ENCODE peak calls at places on chromosomes 1 and 21, in four cellular contexts. N is lower lobe of right lung, Z is K562, V is uterus. Q is an unnamed sample.
A peak's percentile ranks its signal among the peaks of the same experiment; 100 is the strongest.

GRCh38 chr1:168786476-168787330 is 57.7 kb upstream of the DPT start:
- DNase-seq in Z (no peak), N (no peak), V (no peak), Q (no peak)

GRCh38 chr1:67534627-67535065 is 104.4 kb upstream of the SERBP1 start:
- DNase-seq in Z (no peak), V (no peak), N (peak; percentile 55), Q (no peak)

GRCh38 chr1:237799762-237800474 is 90.8 kb downstream of the ZP4 start:
- DNase-seq in N (no peak), Z (peak; percentile 85), V (no peak), Q (no peak)

GRCh38 chr1:185699874-185700273 is 34.3 kb upstream of the HMCN1 start:
- DNase-seq in V (no peak), N (no peak), Z (no peak), Q (no peak)

GRCh38 chr1:53521900-53522552 is 62.8 kb downstream of the DMRTB1 start:
- DNase-seq in V (no peak), Z (no peak), N (no peak), Q (no peak)

GRCh38 chr1:220886470-220887201 is 7.4 kb downstream of the HLX start:
- DNase-seq in Z (no peak), V (no peak), N (no peak), Q (no peak)

GRCh38 chr1:88509369-88509768 is 174.7 kb upstream of the PKN2 start:
- DNase-seq in V (no peak), Z (no peak), N (no peak), Q (no peak)

GRCh38 chr1:111920221-111921024 is 69.0 kb downstream of the KCND3 start:
- DNase-seq in V (no peak), Z (no peak), N (no peak), Q (no peak)

GRCh38 chr1:174964261-174964984 is 35.3 kb upstream of the CACYBP start:
- DNase-seq in V (no peak), Z (peak; percentile 30), N (no peak), Q (no peak)

DNA sequence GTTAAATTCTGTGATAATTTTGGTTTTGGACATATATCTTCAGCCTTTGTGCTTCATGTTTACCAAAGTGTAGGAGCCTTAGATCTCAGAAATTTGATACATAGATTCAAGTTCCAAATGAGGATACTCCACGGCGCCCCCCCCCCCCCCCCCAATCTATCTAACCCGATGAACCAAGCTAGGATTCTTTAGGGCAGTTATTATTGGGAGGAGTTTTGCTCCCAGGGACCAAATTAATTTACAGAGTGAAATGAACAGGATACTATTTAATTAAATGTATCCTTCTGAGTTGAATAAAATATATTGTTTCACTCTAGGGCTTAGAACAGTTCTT is 3.2 kb downstream of the USP25 start:
- DNase-seq in N (no peak), V (no peak), Z (no peak), Q (no peak)
- H3K4me3 ChIP-seq in N (peak overlapping the region; percentile 74), V (peak overlapping the region; percentile 97), Z (peak overlapping the region; percentile 30), Q (peak overlapping the region; percentile 82)

DNA sequence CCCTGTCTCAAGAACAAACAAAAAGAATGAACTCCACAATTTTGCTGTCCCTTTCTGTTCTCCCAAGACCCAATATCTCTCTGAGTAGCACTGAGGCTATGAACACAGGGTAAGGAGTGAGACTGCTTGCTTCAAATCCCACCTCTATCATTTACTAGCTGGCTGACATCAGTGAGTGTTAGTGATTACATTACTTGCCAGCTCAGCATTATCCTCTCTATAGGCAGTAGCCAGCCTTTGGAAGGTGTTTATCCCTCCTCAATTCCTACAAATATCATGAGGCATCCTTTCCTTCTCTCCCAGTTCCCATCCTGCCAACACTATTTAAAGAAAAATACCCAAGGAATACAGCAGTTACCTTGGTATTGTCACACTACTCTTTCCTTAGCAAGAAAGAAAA is 3.0 kb downstream of the PIK3C2B start:
- DNase-seq in V (no peak), Z (no peak), N (no peak), Q (no peak)
- H3K4me3 ChIP-seq in V (no peak overlapping the region), Z (no peak overlapping the region), N (peak overlapping the region; percentile 98), Q (peak overlapping the region; percentile 62)

GRCh38 chr1:10634428-10635384 is 160.0 kb downstream of the PEX14 start:
- DNase-seq in Z (no peak), N (no peak), V (peak; percentile 61), Q (no peak)

GRCh38 chr1:10637400-10637799 is 159.0 kb downstream of the CASZ1 start:
- DNase-seq in Z (no peak), V (no peak), N (no peak), Q (no peak)

GRCh38 chr1:10634075-10634427 is 159.3 kb downstream of the PEX14 start:
- DNase-seq in N (no peak), V (peak; percentile 19), Z (no peak), Q (no peak)

GRCh38 chr1:10635992-10636391 is 160.5 kb downstream of the CASZ1 start:
- DNase-seq in Z (no peak), V (peak; percentile 28), N (peak; percentile 72), Q (no peak)

GRCh38 chr1:10635385-10635896 is 160.7 kb downstream of the PEX14 start:
- DNase-seq in V (peak; percentile 58), N (peak; percentile 68), Z (no peak), Q (no peak)
- H3K4me3 ChIP-seq in V (no peak overlapping the region), N (peak overlapping the region; percentile 18), Z (no peak overlapping the region), Q (no peak overlapping the region)

GRCh38 chr1:190717055-190717454 is 239.4 kb upstream of the BRINP3 start:
- DNase-seq in V (no peak), N (no peak), Z (no peak), Q (no peak)
- H3K4me3 ChIP-seq in V (no peak overlapping the region), N (no peak overlapping the region), Z (no peak overlapping the region), Q (no peak overlapping the region)

DNA sequence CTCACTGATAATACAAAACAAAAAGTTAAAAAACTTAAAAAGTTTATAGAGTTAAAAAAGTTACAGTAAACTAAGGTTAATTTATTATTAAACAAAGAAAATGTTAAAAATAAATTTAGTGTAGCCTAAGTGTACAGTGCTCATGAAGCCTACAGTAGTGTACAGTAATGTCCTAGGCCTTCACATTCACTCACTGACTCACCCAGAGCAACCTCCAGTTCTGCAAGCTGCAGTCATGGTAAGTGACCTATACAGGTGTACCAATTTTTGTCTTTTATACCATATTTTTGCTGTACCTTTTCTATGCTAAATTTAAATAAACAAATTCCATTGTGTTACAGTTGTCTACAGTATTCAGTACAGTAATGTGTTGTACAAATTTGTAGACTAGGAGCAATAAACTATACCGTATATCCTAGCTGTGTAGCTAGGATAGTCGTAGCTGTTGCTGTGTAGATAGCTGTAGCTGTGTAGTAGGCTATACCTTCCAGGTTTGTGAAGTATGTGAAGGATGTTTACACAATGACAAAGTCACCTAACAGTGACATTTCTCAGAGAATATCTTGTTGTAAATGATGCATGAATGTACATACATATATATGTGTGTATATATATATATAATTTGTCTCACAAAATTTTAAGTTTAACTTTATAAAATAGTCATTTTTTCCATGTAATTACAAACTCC is 140.2 kb downstream of the TGFB2 start:
- DNase-seq in V (no peak), N (no peak), Z (no peak), Q (no peak)
- H3K4me3 ChIP-seq in V (no peak overlapping the region), N (no peak overlapping the region), Z (no peak overlapping the region), Q (no peak overlapping the region)

GRCh38 chr1:210603123-210603522 is 274.4 kb downstream of the HHAT start:
- DNase-seq in Z (no peak), V (no peak), N (no peak), Q (no peak)
- H3K4me3 ChIP-seq in Z (no peak overlapping the region), V (no peak overlapping the region), N (no peak overlapping the region), Q (no peak overlapping the region)

GRCh38 chr1:247390116-247390791 is 25.7 kb upstream of the NLRP3 start:
- DNase-seq in Z (peak; percentile 90), N (peak; percentile 79), V (peak; percentile 78), Q (peak; percentile 77)
- H3K4me3 ChIP-seq in Z (no peak overlapping the region), N (peak overlapping the region; percentile 31), V (no peak overlapping the region), Q (peak overlapping the region; percentile 37)

DNA sequence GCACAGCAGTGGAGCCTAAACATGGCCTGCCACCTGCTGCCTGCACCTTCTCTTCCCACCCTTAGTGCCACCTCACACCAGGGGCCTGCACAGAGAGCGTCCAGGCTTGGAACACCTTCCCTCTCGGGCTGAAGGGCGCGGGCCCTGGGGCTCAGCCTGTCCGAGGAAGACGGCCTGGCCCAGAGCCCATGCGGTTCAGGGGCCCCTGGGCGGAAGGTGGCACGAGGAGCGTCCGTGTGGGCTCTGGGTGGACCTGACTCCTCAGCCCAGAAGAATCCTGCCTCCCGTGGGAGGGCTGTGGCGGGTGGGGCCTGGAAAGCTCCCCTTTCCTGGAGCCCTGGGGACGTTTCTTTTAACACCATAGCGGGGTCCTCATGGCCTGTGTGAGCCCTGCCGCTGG is 19.4 kb downstream of the DFFB start:
- DNase-seq in V (no peak), Z (no peak), N (peak; percentile 35), Q (no peak)
- H3K4me3 ChIP-seq in V (no peak overlapping the region), Z (no peak overlapping the region), N (no peak overlapping the region), Q (no peak overlapping the region)

DNA sequence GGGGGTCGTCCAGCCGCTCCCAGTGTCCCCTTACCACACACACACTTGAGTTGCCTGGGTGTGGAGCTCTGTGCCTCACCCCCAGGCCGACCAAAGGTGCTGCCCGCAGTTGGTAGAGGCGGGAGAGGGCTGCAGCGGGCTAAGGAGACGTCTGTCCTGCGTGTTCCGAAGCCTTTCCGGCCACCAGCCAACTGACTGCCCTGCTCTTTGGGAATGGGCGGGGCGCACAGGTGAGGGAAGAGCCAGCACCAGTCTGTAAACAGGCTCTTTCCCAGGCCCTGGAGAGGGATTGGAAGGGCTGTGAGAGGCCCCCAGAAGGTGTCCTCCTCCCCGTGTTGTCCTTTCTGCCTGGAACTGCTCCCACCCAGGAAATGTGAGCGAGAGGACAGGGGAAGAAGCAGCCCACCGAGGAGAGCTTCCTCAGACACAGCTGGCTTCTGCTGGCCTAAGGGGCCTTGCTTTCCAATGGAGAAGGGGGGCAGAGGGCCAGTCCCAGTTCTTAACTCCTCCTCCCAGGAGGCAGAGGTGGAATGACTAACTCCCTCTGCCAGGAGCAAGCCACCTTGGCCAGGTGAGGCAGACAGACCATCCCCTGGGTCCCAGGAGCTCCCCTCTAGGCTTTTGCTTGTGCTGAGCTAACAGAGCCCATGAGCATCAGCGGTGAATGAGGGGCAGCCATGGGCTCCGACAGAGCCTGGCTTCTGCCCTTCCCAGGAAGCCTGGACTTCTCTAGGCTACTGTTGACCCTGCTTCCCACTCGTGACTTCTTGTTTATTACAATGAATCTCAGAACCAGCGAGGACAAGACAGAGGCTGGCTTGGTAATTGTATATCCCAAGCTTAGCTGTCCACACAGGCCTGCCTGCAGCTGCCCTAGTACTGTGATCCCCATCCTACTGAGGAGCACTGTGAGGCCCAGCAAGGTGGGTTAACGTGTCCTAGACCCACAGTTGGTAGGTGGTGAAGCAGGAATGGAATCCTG is 158.1 kb upstream of the COA6 start:
- DNase-seq in V (no peak), N (peak; percentile 60), Z (no peak), Q (peak; percentile 76)
- H3K4me3 ChIP-seq in V (no peak overlapping the region), N (peak overlapping the region; percentile 56), Z (no peak overlapping the region), Q (peak overlapping the region; percentile 47)

DNA sequence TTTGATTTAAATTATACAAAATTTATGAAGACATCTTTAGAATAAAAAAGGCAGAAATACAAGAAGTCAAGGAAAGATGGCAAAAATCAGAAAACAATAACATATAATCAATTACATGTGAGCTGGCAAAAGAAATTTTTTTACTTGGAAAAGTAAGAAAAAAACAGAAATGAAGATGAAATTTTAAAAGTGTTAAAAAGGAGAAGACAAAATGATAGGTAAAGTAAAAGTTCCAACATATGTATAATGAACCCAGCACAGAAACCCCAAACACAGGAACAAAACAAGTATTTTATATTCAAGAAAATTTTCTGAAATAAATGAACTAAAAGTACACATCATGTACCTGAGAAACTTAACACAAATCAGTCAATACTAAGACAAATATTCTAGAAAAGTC is 63.4 kb downstream of the USP1 start:
- DNase-seq in V (no peak), Z (no peak), N (no peak), Q (no peak)
- H3K4me3 ChIP-seq in V (no peak overlapping the region), Z (no peak overlapping the region), N (no peak overlapping the region), Q (no peak overlapping the region)